ENCODE peak calls at places on chromosomes 6 and 20, in five cellular contexts. One of them, this sample, is unnamed.

GRCh38 chr6:41182069-41183034 is 18.6 kb downstream of the TREML2 start:
- DNase-seq in astrocyte of the spinal cord: peak
- DNase-seq in HFFc6: peak
- DNase-seq in AG09309: peak
- DNase-seq in GM12865: peak
- DNase-seq in this sample: no peak

GRCh38 chr6:74289881-74290280 is 593.9 kb downstream of the CD109 start:
- DNase-seq in astrocyte of the spinal cord: peak
- DNase-seq in HFFc6: peak
- DNase-seq in AG09309: peak
- DNase-seq in GM12865: no peak
- DNase-seq in this sample: no peak

GRCh38 chr6:168032383-168032760 is 34.9 kb downstream of the KIF25 start:
- DNase-seq in astrocyte of the spinal cord: peak
- DNase-seq in HFFc6: peak
- DNase-seq in AG09309: peak
- DNase-seq in GM12865: no peak
- DNase-seq in this sample: no peak

GRCh38 chr20:43220612-43221011 is 30.9 kb upstream of the PTPRT start:
- DNase-seq in astrocyte of the spinal cord: no peak
- DNase-seq in HFFc6: peak
- DNase-seq in AG09309: no peak
- DNase-seq in GM12865: no peak
- DNase-seq in this sample: no peak

GRCh38 chr20:4567172-4567571 is 154.5 kb upstream of the PRND start:
- DNase-seq in astrocyte of the spinal cord: no peak
- DNase-seq in HFFc6: no peak
- DNase-seq in AG09309: no peak
- DNase-seq in GM12865: no peak
- DNase-seq in this sample: no peak

GRCh38 chr6:138891255-138891986 is 95.5 kb downstream of the ECT2L start:
- DNase-seq in astrocyte of the spinal cord: peak
- DNase-seq in HFFc6: no peak
- DNase-seq in AG09309: no peak
- DNase-seq in GM12865: no peak
- DNase-seq in this sample: no peak

GRCh38 chr20:13008761-13009681 is at the start of gene SPTLC3:
- DNase-seq in astrocyte of the spinal cord: peak
- DNase-seq in HFFc6: no peak
- DNase-seq in AG09309: peak
- DNase-seq in GM12865: no peak
- DNase-seq in this sample: peak

GRCh38 chr6:42907336-42907735 is 8.5 kb upstream of the PTCRA start:
- DNase-seq in astrocyte of the spinal cord: no peak
- DNase-seq in HFFc6: no peak
- DNase-seq in AG09309: no peak
- DNase-seq in GM12865: no peak
- DNase-seq in this sample: no peak

GRCh38 chr20:13102689-13103088 is 93.9 kb downstream of the SPTLC3 start:
- DNase-seq in astrocyte of the spinal cord: no peak
- DNase-seq in HFFc6: no peak
- DNase-seq in AG09309: no peak
- DNase-seq in GM12865: no peak
- DNase-seq in this sample: no peak

GRCh38 chr20:2335096-2335495 is 39.3 kb downstream of the TGM3 start:
- DNase-seq in astrocyte of the spinal cord: no peak
- DNase-seq in HFFc6: no peak
- DNase-seq in AG09309: no peak
- DNase-seq in GM12865: no peak
- DNase-seq in this sample: no peak

GRCh38 chr6:53043626-53044025 is 21.6 kb upstream of the FBXO9 start:
- DNase-seq in astrocyte of the spinal cord: peak
- DNase-seq in HFFc6: no peak
- DNase-seq in AG09309: no peak
- DNase-seq in GM12865: no peak
- DNase-seq in this sample: no peak

GRCh38 chr6:37324131-37325033 is 29.4 kb upstream of the RNF8 start:
- DNase-seq in astrocyte of the spinal cord: peak
- DNase-seq in HFFc6: peak
- DNase-seq in AG09309: no peak
- DNase-seq in GM12865: no peak
- DNase-seq in this sample: no peak

GRCh38 chr20:41133709-41134361 is 3.5 kb upstream of the PLCG1 start:
- DNase-seq in astrocyte of the spinal cord: no peak
- DNase-seq in HFFc6: no peak
- DNase-seq in AG09309: no peak
- DNase-seq in GM12865: peak
- DNase-seq in this sample: no peak

GRCh38 chr20:20411382-20411781 is 43.5 kb downstream of the INSM1 start:
- DNase-seq in astrocyte of the spinal cord: no peak
- DNase-seq in HFFc6: no peak
- DNase-seq in AG09309: no peak
- DNase-seq in GM12865: no peak
- DNase-seq in this sample: no peak

GRCh38 chr6:89834884-89835792 is 5.5 kb downstream of the CASP8AP2 start:
- DNase-seq in astrocyte of the spinal cord: no peak
- DNase-seq in HFFc6: peak
- DNase-seq in AG09309: no peak
- DNase-seq in GM12865: peak
- DNase-seq in this sample: no peak

GRCh38 chr20:29349836-29350235 is 1907.6 kb upstream of the DEFB115 start:
- DNase-seq in astrocyte of the spinal cord: no peak
- DNase-seq in HFFc6: no peak
- DNase-seq in AG09309: no peak
- DNase-seq in GM12865: no peak
- DNase-seq in this sample: no peak

GRCh38 chr20:32727663-32728062 is 15.6 kb downstream of the COMMD7 start:
- DNase-seq in astrocyte of the spinal cord: peak
- DNase-seq in HFFc6: peak
- DNase-seq in AG09309: peak
- DNase-seq in GM12865: no peak
- DNase-seq in this sample: no peak

GRCh38 chr20:34312024-34312460 is 8.9 kb upstream of the AHCY start:
- DNase-seq in astrocyte of the spinal cord: no peak
- DNase-seq in HFFc6: no peak
- DNase-seq in AG09309: no peak
- DNase-seq in GM12865: no peak
- DNase-seq in this sample: no peak

GRCh38 chr20:48618631-48619030 is 209.2 kb downstream of the PREX1 start:
- DNase-seq in astrocyte of the spinal cord: no peak
- DNase-seq in HFFc6: no peak
- DNase-seq in AG09309: no peak
- DNase-seq in GM12865: no peak
- DNase-seq in this sample: no peak

GRCh38 chr6:163393923-163394322 is 20.6 kb upstream of the QKI start:
- DNase-seq in astrocyte of the spinal cord: no peak
- DNase-seq in HFFc6: no peak
- DNase-seq in AG09309: no peak
- DNase-seq in GM12865: no peak
- DNase-seq in this sample: no peak

GRCh38 chr20:62412194-62413024 is 5.3 kb upstream of the CABLES2 start:
- DNase-seq in astrocyte of the spinal cord: no peak
- DNase-seq in HFFc6: no peak
- DNase-seq in AG09309: no peak
- DNase-seq in GM12865: no peak
- DNase-seq in this sample: no peak

GRCh38 chr20:62411479-62412193 is 4.6 kb upstream of the CABLES2 start:
- DNase-seq in astrocyte of the spinal cord: no peak
- DNase-seq in HFFc6: no peak
- DNase-seq in AG09309: no peak
- DNase-seq in GM12865: no peak
- DNase-seq in this sample: no peak

GRCh38 chr20:62415354-62416111 is 8.4 kb upstream of the CABLES2 start:
- DNase-seq in astrocyte of the spinal cord: no peak
- DNase-seq in HFFc6: no peak
- DNase-seq in AG09309: no peak
- DNase-seq in GM12865: no peak
- DNase-seq in this sample: no peak

GRCh38 chr20:62413025-62413580 is 6.0 kb upstream of the CABLES2 start:
- DNase-seq in astrocyte of the spinal cord: no peak
- DNase-seq in HFFc6: no peak
- DNase-seq in AG09309: no peak
- DNase-seq in GM12865: no peak
- DNase-seq in this sample: no peak

GRCh38 chr20:62413896-62414481 is 6.9 kb upstream of the CABLES2 start:
- DNase-seq in astrocyte of the spinal cord: no peak
- DNase-seq in HFFc6: no peak
- DNase-seq in AG09309: no peak
- DNase-seq in GM12865: no peak
- DNase-seq in this sample: no peak
- TF ChIP-seq CTCF in astrocyte of the spinal cord: peak
- TF ChIP-seq CTCF in HFFc6: peak
- TF ChIP-seq CTCF in AG09309: peak
- TF ChIP-seq CTCF in GM12865: peak
- TF ChIP-seq CTCF in this sample: no peak

GRCh38 chr20:57498425-57499400 is 26.2 kb downstream of the CTCFL start:
- DNase-seq in astrocyte of the spinal cord: peak
- DNase-seq in HFFc6: peak
- DNase-seq in AG09309: no peak
- DNase-seq in GM12865: peak
- DNase-seq in this sample: no peak
- TF ChIP-seq CTCF in astrocyte of the spinal cord: peak
- TF ChIP-seq CTCF in HFFc6: peak
- TF ChIP-seq CTCF in AG09309: peak
- TF ChIP-seq CTCF in GM12865: peak
- TF ChIP-seq CTCF in this sample: no peak

DNA sequence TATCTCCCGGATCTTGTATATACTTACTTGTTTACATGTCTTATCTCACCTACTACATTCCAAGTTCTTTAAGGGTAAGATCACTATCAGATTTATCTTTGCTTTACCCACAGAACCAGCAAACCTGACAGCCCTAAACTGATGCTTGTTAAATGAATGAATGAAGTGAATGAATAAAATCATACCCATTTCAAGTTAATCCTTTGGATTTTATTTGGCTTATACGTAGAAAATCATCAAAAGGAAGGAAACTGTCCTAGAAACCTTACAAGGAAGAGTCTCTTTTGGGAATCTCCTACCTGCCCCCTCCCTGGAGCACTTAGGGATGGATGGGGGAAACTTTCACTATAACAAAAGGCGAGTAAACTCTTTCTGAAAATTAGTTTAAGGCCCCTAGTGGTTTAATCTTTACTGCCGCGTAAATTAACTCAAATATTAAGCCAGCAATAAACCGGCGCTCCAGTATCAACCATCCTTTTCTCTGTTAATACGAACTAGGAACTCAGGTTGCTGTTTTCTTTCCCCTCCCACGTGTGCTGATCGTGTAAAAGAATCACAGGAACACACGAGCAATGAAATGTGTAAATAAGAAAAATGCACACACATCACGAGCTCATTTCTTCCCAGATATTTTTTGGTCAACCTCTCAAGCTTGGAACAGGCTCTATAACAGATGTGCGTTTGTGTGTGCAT is 1.2 kb upstream of the UTRN start:
- DNase-seq in astrocyte of the spinal cord: peak
- DNase-seq in HFFc6: peak
- DNase-seq in AG09309: no peak
- DNase-seq in GM12865: no peak
- DNase-seq in this sample: no peak
- TF ChIP-seq CTCF in astrocyte of the spinal cord: no peak
- TF ChIP-seq CTCF in HFFc6: peak
- TF ChIP-seq CTCF in AG09309: peak
- TF ChIP-seq CTCF in GM12865: no peak
- TF ChIP-seq CTCF in this sample: no peak

GRCh38 chr6:169640983-169641382 is 60.8 kb downstream of the WDR27 start:
- DNase-seq in astrocyte of the spinal cord: no peak
- DNase-seq in HFFc6: no peak
- DNase-seq in AG09309: no peak
- DNase-seq in GM12865: no peak
- DNase-seq in this sample: no peak

GRCh38 chr6:169640347-169640972 is 61.4 kb downstream of the WDR27 start:
- DNase-seq in astrocyte of the spinal cord: no peak
- DNase-seq in HFFc6: peak
- DNase-seq in AG09309: peak
- DNase-seq in GM12865: no peak
- DNase-seq in this sample: no peak

GRCh38 chr6:169638388-169638787 is 63.4 kb downstream of the WDR27 start:
- DNase-seq in astrocyte of the spinal cord: no peak
- DNase-seq in HFFc6: no peak
- DNase-seq in AG09309: no peak
- DNase-seq in GM12865: no peak
- DNase-seq in this sample: no peak

GRCh38 chr6:169638915-169639314 is 62.9 kb downstream of the WDR27 start:
- DNase-seq in astrocyte of the spinal cord: no peak
- DNase-seq in HFFc6: no peak
- DNase-seq in AG09309: no peak
- DNase-seq in GM12865: no peak
- DNase-seq in this sample: no peak

GRCh38 chr6:169639653-169640278 is 62.1 kb downstream of the WDR27 start:
- DNase-seq in astrocyte of the spinal cord: no peak
- DNase-seq in HFFc6: no peak
- DNase-seq in AG09309: no peak
- DNase-seq in GM12865: no peak
- DNase-seq in this sample: no peak
- TF ChIP-seq CTCF in astrocyte of the spinal cord: no peak
- TF ChIP-seq CTCF in HFFc6: no peak
- TF ChIP-seq CTCF in AG09309: peak
- TF ChIP-seq CTCF in GM12865: no peak
- TF ChIP-seq CTCF in this sample: no peak

GRCh38 chr20:60242836-60243520 is 284.8 kb downstream of the CDH26 start:
- DNase-seq in astrocyte of the spinal cord: peak
- DNase-seq in HFFc6: peak
- DNase-seq in AG09309: no peak
- DNase-seq in GM12865: no peak
- DNase-seq in this sample: no peak

GRCh38 chr20:60240986-60241385 is 282.8 kb downstream of the CDH26 start:
- DNase-seq in astrocyte of the spinal cord: no peak
- DNase-seq in HFFc6: no peak
- DNase-seq in AG09309: no peak
- DNase-seq in GM12865: no peak
- DNase-seq in this sample: no peak

GRCh38 chr20:60246751-60247150 is 288.5 kb downstream of the CDH26 start:
- DNase-seq in astrocyte of the spinal cord: no peak
- DNase-seq in HFFc6: no peak
- DNase-seq in AG09309: no peak
- DNase-seq in GM12865: no peak
- DNase-seq in this sample: no peak

GRCh38 chr20:60239981-60240380 is 281.8 kb downstream of the CDH26 start:
- DNase-seq in astrocyte of the spinal cord: no peak
- DNase-seq in HFFc6: no peak
- DNase-seq in AG09309: no peak
- DNase-seq in GM12865: no peak
- DNase-seq in this sample: no peak

GRCh38 chr20:60244373-60245146 is 286.3 kb downstream of the CDH26 start:
- DNase-seq in astrocyte of the spinal cord: no peak
- DNase-seq in HFFc6: no peak
- DNase-seq in AG09309: no peak
- DNase-seq in GM12865: no peak
- DNase-seq in this sample: no peak
- TF ChIP-seq CTCF in astrocyte of the spinal cord: no peak
- TF ChIP-seq CTCF in HFFc6: no peak
- TF ChIP-seq CTCF in AG09309: no peak
- TF ChIP-seq CTCF in GM12865: no peak
- TF ChIP-seq CTCF in this sample: no peak

This sample was measured in mesothelial cell of epicardium.